ENCODE peak calls at places on chromosomes 5 and 9, in five cellular contexts. C, Z, I, W and M are unnamed samples.

GRCh38 chr5:3101561-3101960 is 350.1 kb upstream of the IRX2 start:
- DNase-seq in W (no peak), C (no peak), Z (no peak), I (no peak), M (no peak)

GRCh38 chr9:133714606-133715294 is 23.4 kb downstream of the SARDH start:
- DNase-seq in Z (no peak), C (peak), W (no peak), I (no peak), M (no peak)

GRCh38 chr5:112885001-112885400 is 23.9 kb downstream of the SRP19 start:
- DNase-seq in C (no peak), W (no peak), I (no peak), Z (no peak), M (no peak)

GRCh38 chr5:35205186-35205585 is 25.1 kb downstream of the PRLR start:
- DNase-seq in C (no peak), W (no peak), I (no peak), Z (no peak), M (no peak)

GRCh38 chr9:105251133-105251532 is 6.7 kb downstream of the SLC44A1 start:
- DNase-seq in W (no peak), C (no peak), Z (no peak), I (no peak), M (no peak)

GRCh38 chr9:113474372-113474771 is 10.8 kb downstream of the RGS3 start:
- DNase-seq in I (no peak), W (no peak), C (no peak), Z (no peak), M (no peak)

GRCh38 chr5:96141749-96142148 is 180.1 kb upstream of the ELL2 start:
- DNase-seq in I (peak), W (no peak), Z (no peak), C (no peak), M (no peak)

GRCh38 chr9:80874276-80874675 is 815.1 kb downstream of the TLE1 start:
- DNase-seq in W (no peak), I (peak), Z (no peak), C (no peak), M (no peak)

GRCh38 chr5:177473461-177473991 is at the start of gene DBN1:
- DNase-seq in W (peak), I (no peak), C (peak), Z (no peak), M (peak)

GRCh38 chr9:92146610-92147009 is 31.4 kb upstream of the SPTLC1 start:
- DNase-seq in Z (no peak), I (no peak), C (no peak), W (no peak), M (no peak)

GRCh38 chr5:80082731-80083114 is 47.6 kb downstream of the THBS4 start:
- DNase-seq in C (no peak), I (peak), Z (peak), W (peak), M (peak)

GRCh38 chr9:114421147-114421546 is 33.4 kb upstream of the AKNA start:
- DNase-seq in I (no peak), Z (no peak), W (no peak), C (no peak), M (no peak)

GRCh38 chr5:156835905-156836304 is 14.2 kb upstream of the PPP1R2B start:
- DNase-seq in I (no peak), W (no peak), Z (no peak), C (no peak), M (no peak)

GRCh38 chr5:127777957-127778356 is 74.8 kb downstream of the CCDC192 start:
- DNase-seq in Z (no peak), W (no peak), C (no peak), I (no peak), M (no peak)

GRCh38 chr9:98019098-98019497 is 36.0 kb downstream of the ANP32B start:
- DNase-seq in W (no peak), Z (no peak), I (no peak), C (no peak), M (no peak)

GRCh38 chr5:37940931-37941623 is 101.2 kb upstream of the GDNF start:
- DNase-seq in Z (no peak), I (no peak), W (no peak), C (no peak), M (no peak)

GRCh38 chr5:56159521-56159947 is 73.6 kb downstream of the ANKRD55 start:
- DNase-seq in I (no peak), C (no peak), W (no peak), Z (no peak), M (no peak)

GRCh38 chr5:10689391-10690081 is 71.5 kb downstream of the DAP start:
- DNase-seq in W (peak), C (no peak), Z (no peak), I (peak), M (peak)

GRCh38 chr5:62327627-62328026 is 21.6 kb downstream of the KIF2A start:
- DNase-seq in W (no peak), Z (no peak), I (no peak), C (no peak), M (no peak)
- TF ChIP-seq CTCF in W (no peak), Z (no peak), I (no peak), C (no peak), M (no peak)

GRCh38 chr9:103168254-103168653 is 173.1 kb downstream of the CYLC2 start:
- DNase-seq in I (no peak), W (no peak), Z (no peak), C (no peak), M (no peak)
- TF ChIP-seq CTCF in I (no peak), W (no peak), Z (no peak), C (no peak), M (no peak)

DNA sequence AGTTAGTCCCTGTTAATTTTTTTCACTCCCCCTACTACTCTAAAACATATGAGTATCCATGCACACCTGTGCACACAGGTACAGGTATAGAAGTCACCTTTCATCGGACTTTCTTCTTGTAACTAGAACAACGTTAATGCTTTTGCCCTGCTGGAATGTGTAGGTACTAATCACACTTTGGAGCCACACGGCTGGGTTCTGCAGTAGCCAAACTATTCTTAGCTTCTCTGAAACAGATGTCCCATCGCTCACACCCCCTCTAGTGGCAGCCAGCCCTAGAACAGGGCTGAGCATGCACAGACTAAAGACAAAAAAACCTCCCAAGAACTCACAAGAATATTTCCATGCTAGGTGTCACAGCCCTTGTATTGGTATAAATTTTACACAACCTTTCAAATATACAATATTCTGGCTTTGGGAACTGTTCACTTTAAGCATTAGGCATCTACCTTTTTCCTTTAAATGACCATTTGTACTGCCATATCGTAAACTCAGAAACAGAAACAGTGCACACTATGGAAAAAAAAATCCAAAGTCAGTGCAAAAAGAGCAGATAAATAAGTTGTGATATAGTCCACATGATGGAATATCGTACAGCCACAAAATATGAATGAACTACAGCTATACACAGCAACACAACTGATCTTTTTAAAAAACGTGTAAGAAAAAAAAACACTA is 64.0 kb downstream of the RETREG1 start:
- DNase-seq in C (no peak), I (peak), W (peak), Z (peak), M (no peak)
- TF ChIP-seq CTCF in C (no peak), I (peak), W (peak), Z (peak), M (peak)

GRCh38 chr9:100167912-100168775 is 69.1 kb downstream of the INVS start:
- DNase-seq in C (no peak), I (peak), Z (no peak), W (no peak), M (no peak)

GRCh38 chr9:100170556-100170955 is 71.5 kb downstream of the INVS start:
- DNase-seq in C (no peak), W (no peak), Z (no peak), I (peak), M (no peak)

GRCh38 chr9:100167176-100167575 is 68.1 kb downstream of the INVS start:
- DNase-seq in C (no peak), I (peak), W (no peak), Z (no peak), M (no peak)

GRCh38 chr9:100170085-100170484 is 71.0 kb downstream of the INVS start:
- DNase-seq in I (no peak), C (no peak), W (no peak), Z (no peak), M (no peak)
- TF ChIP-seq CTCF in I (no peak), C (no peak), W (no peak), Z (no peak), M (no peak)

DNA sequence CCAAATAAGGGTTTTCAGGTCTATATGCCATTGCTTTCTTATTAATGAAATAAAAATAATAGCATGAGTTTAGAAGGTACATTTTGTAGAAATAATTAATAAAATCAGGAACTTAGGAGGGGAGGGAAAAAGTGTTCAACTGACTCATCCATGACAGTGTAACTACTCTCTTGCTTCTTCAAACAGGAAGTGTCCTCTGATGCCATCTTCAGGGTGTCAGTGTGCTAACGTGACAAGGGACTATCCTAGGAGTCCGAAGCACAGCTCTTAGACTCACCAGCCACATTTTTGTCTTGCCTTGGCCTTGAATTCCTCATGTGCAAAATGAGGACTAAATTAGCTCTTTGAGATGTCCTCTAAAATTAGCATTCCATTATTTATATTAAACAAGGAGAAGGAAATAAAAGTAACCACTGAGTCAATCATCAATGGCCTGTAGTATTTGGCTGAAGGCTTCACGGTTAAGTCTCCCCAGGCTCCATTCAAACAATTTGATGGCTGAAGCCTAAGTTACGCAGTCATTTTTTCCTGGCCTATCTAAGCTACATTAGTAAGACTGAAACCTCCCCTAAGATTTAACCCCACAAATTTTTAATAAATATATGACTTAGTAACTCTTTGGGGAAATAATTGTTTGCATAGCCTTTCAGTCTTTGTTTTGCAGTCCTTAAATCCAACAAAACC is 151.1 kb downstream of the ARL15 start:
- DNase-seq in I (peak), W (no peak), Z (no peak), C (no peak), M (no peak)
- TF ChIP-seq CTCF in I (peak), W (no peak), Z (no peak), C (no peak), M (peak)

GRCh38 chr5:89083791-89084190 is 200.8 kb upstream of the MEF2C start:
- DNase-seq in C (no peak), Z (no peak), W (no peak), I (peak), M (no peak)

GRCh38 chr5:89087128-89087527 is 204.1 kb upstream of the MEF2C start:
- DNase-seq in W (no peak), C (no peak), I (no peak), Z (no peak), M (no peak)

GRCh38 chr5:89086687-89087086 is 203.7 kb upstream of the MEF2C start:
- DNase-seq in I (no peak), Z (no peak), W (no peak), C (no peak), M (no peak)

GRCh38 chr5:89080467-89081116 is 197.6 kb upstream of the MEF2C start:
- DNase-seq in Z (no peak), I (no peak), C (no peak), W (no peak), M (no peak)

DNA sequence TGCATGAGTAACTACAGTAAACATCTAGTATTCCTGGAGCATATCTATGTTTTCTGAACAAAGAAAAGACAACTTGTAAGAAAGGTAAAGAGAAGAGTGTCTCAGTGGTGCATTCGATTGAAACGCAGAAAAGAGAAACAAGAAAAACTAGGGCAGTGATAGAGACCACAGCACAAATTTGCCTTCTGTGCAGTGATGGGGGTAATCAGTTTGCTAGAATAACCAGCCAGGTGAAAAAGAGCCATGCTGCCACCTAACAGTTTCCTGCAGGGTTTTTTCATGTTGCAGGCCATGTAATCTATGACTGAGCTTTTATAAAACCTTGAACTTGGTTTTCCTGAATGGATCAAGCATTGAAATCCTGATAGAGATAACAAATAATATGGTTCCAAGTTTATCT is 198.4 kb upstream of the MEF2C start:
- DNase-seq in C (no peak), Z (no peak), W (no peak), I (no peak), M (no peak)
- TF ChIP-seq CTCF in C (no peak), Z (no peak), W (no peak), I (no peak), M (no peak)

GRCh38 chr9:78242041-78242440 is 6.2 kb downstream of the CEP78 start:
- DNase-seq in I (no peak), Z (no peak), C (no peak), W (no peak), M (no peak)

GRCh38 chr9:78238061-78239038 is 2.5 kb downstream of the CEP78 start:
- DNase-seq in I (no peak), W (no peak), C (no peak), Z (no peak), M (no peak)

GRCh38 chr9:78235771-78236510 is at the start of gene CEP78:
- DNase-seq in C (peak), W (peak), I (peak), Z (peak), M (peak)

GRCh38 chr9:78236511-78236950 is 656 bp downstream of the CEP78 start:
- DNase-seq in Z (no peak), C (no peak), W (no peak), I (no peak), M (no peak)

DNA sequence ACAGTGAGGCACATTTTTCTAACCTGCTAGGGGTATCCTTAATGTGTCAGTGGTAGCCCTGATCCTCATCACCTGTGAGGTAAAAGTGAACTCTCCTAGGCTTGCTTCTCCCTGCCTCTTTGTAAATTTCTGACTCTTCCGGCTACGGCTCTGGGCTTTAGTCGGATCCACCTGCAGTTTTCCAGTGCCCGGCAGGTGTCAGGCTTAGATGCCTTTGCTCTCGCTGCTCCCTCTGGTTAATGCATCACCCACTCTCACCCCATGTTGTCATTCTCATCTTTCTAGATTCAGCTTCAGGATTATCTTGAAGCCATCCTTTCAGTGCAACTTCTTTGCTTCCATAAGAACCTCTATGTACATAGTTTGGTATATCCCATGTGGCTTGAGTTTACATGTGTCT is 3.6 kb downstream of the CEP78 start:
- DNase-seq in I (no peak), W (peak), Z (peak), C (no peak), M (no peak)
- TF ChIP-seq CTCF in I (no peak), W (peak), Z (no peak), C (no peak), M (no peak)